ENCODE peak calls at places on chromosomes 5 and 9, in seven cellular contexts. A is esophagus squamous epithelium, S is choroid plexus epithelial cell, Q is nephron progenitor cell, R is natural killer cell, Y is left ventricle myocardium inferior, L is stomach. W is an unnamed sample.

GRCh38 chr5:153523196-153523595 is 32.7 kb downstream of the GRIA1 start:
- DNase-seq in A (no peak), Y (no peak), R (no peak), L (no peak), Q (no peak), S (peak), W (no peak)

GRCh38 chr5:17087035-17087434 is 130.4 kb upstream of the BASP1 start:
- DNase-seq in Q (no peak), L (no peak), A (no peak), S (peak), R (no peak), Y (no peak), W (no peak)

GRCh38 chr9:137087409-137087925 is 682 bp downstream of the MAN1B1 start:
- DNase-seq in R (no peak), S (no peak), Y (no peak), A (no peak), Q (no peak), L (no peak), W (no peak)

GRCh38 chr5:160387445-160387844 is 12.4 kb downstream of the FAM200C start:
- DNase-seq in L (no peak), A (no peak), R (no peak), Y (no peak), S (no peak), Q (no peak), W (no peak)

GRCh38 chr9:19497276-19497675 is 88.5 kb downstream of the ACER2 start:
- DNase-seq in A (no peak), Y (no peak), R (no peak), Q (no peak), L (no peak), S (no peak), W (no peak)

GRCh38 chr5:173191561-173191960 is 43.4 kb downstream of the NKX2-5 start:
- DNase-seq in S (no peak), Q (no peak), A (no peak), R (no peak), Y (no peak), L (no peak), W (no peak)

GRCh38 chr5:179111267-179112207 is 51.4 kb downstream of the ZNF354C start:
- DNase-seq in S (no peak), R (no peak), Y (no peak), Q (no peak), L (no peak), A (no peak), W (no peak)

GRCh38 chr9:82565188-82565966 is 497.6 kb downstream of the RASEF start:
- DNase-seq in Y (no peak), R (no peak), A (no peak), S (peak), L (no peak), Q (peak), W (no peak)

GRCh38 chr5:179862296-179862695 is 3.7 kb upstream of the MRNIP start:
- DNase-seq in Y (no peak), S (no peak), R (no peak), L (no peak), A (no peak), Q (no peak), W (no peak)

GRCh38 chr5:88727705-88728313 is 155.2 kb downstream of the MEF2C start:
- DNase-seq in R (no peak), L (no peak), Y (no peak), S (peak), A (no peak), Q (no peak), W (no peak)

GRCh38 chr5:37989884-37990283 is 150.0 kb upstream of the GDNF start:
- DNase-seq in Y (no peak), L (no peak), A (no peak), S (no peak), R (no peak), Q (no peak), W (no peak)

GRCh38 chr9:4982720-4983482 is 2.2 kb upstream of the JAK2 start:
- DNase-seq in S (no peak), A (no peak), R (no peak), Y (no peak), Q (no peak), L (no peak), W (no peak)

GRCh38 chr5:143403607-143404415 is at the start of gene NR3C1:
- DNase-seq in S (peak), A (peak), R (peak), Y (peak), Q (peak), L (peak), W (peak)

GRCh38 chr5:175652741-175653663 is 4.9 kb upstream of the HRH2 start:
- DNase-seq in R (no peak), S (peak), Y (no peak), Q (no peak), L (no peak), A (no peak), W (no peak)

GRCh38 chr9:137368431-137369110 is 54.4 kb downstream of the EXD3 start:
- DNase-seq in L (no peak), S (no peak), A (no peak), Y (peak), R (no peak), Q (no peak), W (no peak)

GRCh38 chr9:108194154-108194553 is 661.6 kb downstream of the ACTL7B start:
- DNase-seq in A (no peak), Y (no peak), R (no peak), Q (no peak), S (no peak), L (no peak), W (no peak)

GRCh38 chr9:98263482-98264357 is 8.3 kb upstream of the TBC1D2 start:
- DNase-seq in A (no peak), Q (peak), R (peak), S (peak), L (peak), Y (peak), W (peak)
- TF ChIP-seq CTCF in A (peak), Q (peak), R (peak), S (peak), L (no peak), Y (peak), W (peak)

DNA sequence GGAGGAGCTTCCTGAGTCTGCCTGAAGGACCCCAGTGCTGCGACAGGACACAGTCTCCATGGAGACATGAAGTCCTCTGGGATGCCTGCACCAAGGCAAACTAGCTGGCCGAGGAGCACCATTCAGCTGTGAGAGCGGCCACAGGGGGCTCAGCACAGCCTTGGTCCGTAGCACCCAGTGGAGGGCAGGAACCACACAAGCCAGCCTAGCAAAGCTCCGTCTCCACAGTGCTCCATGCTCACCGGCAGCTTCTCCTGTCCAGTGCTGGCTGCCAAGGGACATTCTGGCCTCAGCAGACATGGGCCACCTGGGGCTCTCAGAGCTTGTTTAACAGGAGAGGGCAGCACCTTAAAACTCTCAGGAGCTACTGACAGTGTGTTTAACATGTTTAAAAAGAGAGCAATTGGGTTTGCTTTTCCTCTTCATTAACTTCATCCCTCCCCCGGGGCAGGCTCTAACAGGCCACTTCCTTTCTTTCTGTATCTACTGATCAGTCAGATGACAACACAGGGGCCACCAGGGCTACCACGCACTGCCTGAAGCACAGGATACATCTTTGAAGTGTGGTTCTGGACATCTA is 57.0 kb downstream of the SECISBP2 start:
- DNase-seq in R (no peak), Y (no peak), L (no peak), S (peak), Q (no peak), A (no peak), W (no peak)
- TF ChIP-seq CTCF in R (no peak), Y (no peak), L (no peak), S (no peak), Q (no peak), A (no peak), W (no peak)

DNA sequence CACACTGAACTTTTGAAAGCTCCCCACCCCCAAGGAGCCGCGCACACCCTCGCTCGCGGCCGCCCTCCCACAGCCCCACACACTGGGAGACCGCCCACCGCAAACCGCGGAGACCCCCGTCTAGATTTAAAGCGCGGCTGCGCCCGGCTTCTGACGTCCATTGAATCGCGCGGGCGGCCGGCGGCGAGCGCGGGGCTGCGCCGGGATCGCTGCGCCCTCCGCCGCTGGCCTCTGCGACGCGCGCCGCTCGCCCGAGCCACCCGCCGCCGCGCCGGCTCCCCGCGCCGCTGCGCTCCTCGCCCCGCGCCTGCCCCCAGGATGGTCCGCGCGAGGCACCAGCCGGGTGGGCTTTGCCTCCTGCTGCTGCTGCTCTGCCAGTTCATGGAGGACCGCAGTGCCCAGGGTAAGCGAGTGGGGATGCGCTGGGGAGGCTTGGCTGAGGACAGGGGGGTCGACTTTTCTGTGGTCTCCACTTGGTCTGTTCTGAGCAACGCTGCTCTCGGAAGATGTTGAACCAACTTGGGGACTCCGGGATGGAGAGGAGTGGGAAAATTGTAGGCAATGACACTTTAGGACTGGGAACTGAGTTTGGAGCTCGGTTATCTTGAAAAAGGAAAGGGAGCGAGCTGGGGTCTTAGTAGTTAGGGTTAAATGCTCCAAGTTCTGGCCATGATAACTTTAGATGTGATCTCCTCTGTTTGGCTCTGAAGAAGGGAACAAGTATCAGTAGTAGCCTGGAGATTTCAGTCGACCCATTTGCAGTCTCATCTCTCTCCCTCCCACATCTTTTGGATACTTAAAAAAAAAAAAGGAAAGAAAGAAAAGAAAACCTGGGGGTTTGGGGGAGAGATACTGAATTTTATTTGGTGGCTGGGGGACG is at the start of gene FST:
- DNase-seq in A (no peak), R (no peak), L (peak), S (peak), Y (peak), Q (peak), W (no peak)
- TF ChIP-seq CTCF in A (no peak), R (no peak), L (no peak), S (no peak), Y (no peak), Q (no peak), W (no peak)

GRCh38 chr5:64637837-64638443 is 52.4 kb upstream of the SHISAL2B start:
- DNase-seq in R (no peak), Y (no peak), A (no peak), S (peak), Q (no peak), L (no peak), W (no peak)
- TF ChIP-seq CTCF in R (no peak), Y (no peak), A (no peak), S (peak), Q (no peak), L (no peak), W (no peak)

GRCh38 chr9:75228893-75229292 is 140.6 kb downstream of the OSTF1 start:
- DNase-seq in Y (no peak), Q (no peak), S (no peak), R (no peak), L (no peak), A (no peak), W (no peak)

GRCh38 chr9:75226403-75227139 is 138.3 kb downstream of the OSTF1 start:
- DNase-seq in A (no peak), Y (no peak), L (no peak), S (no peak), Q (no peak), R (no peak), W (no peak)

GRCh38 chr9:75231167-75231566 is 142.9 kb downstream of the OSTF1 start:
- DNase-seq in Q (no peak), L (no peak), A (no peak), R (no peak), S (no peak), Y (no peak), W (no peak)

GRCh38 chr9:75230469-75230868 is 142.2 kb downstream of the OSTF1 start:
- DNase-seq in Y (no peak), L (no peak), S (no peak), Q (no peak), A (no peak), R (no peak), W (no peak)

DNA sequence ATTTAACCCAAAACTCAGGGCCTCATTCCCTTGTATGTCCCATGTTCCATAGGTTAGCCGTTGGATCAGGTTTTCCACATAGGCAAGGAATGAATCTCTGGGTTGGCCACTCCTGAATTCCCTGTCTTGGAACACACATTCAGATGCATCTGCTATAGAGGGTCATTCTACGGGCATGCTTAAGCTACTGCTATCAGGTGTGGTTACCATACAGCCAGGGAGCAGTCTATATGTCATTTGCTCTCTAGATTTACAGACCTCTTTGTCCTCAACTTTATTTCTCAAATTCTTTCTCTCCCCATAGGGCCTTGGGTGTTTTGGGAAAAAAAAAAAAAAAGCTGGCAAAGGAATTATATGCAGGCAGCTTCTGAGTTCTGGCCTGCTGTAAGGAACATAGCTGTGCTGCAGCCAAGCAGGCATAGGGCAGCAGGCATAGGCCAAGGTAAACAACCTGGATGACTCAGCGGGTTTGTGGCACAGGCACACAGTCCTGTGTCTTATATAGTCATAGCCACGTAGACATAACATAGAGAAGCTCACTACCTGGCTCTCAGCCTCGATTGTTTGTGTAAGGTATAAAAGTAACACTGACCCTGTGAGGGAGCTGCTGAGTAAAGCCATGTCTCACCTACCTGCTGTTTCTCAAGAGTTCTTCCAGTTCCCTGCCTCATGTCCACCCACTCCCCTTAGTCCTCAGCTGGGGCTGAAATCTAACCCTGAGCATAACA is 141.5 kb downstream of the OSTF1 start:
- DNase-seq in A (no peak), S (peak), Q (no peak), Y (no peak), R (no peak), L (peak), W (no peak)
- TF ChIP-seq CTCF in A (no peak), S (peak), Q (no peak), Y (no peak), R (no peak), L (no peak), W (no peak)

W was measured in D721Med.